ENCODE peak calls at places on chromosomes 7 and 10, in five cellular contexts. Z is neuronal stem cell, S is trophoblast cell, Q is H1, W is IMR-90. T is an unnamed sample.

GRCh38 chr7:26284995-26285632 is 6.5 kb upstream of the SNX10 start:
- DNase-seq in Z (no peak), S (peak), Q (no peak), W (no peak), T (no peak)

GRCh38 chr7:106069471-106070200 is 42.5 kb downstream of the SYPL1 start:
- DNase-seq in Z (no peak), S (no peak), Q (no peak), W (no peak), T (no peak)

GRCh38 chr7:149494738-149495368 is 2.8 kb downstream of the ZNF746 start:
- DNase-seq in Z (no peak), S (peak), Q (no peak), W (peak), T (no peak)

GRCh38 chr7:79909124-79909641 is 225.4 kb upstream of the GNAI1 start:
- DNase-seq in Z (no peak), S (no peak), Q (no peak), W (no peak), T (no peak)

GRCh38 chr7:105024734-105025133 is 10.7 kb downstream of the KMT2E start:
- DNase-seq in Z (no peak), S (no peak), Q (no peak), W (peak), T (no peak)

GRCh38 chr10:96585726-96586418 is 940 bp downstream of the TM9SF3 start:
- DNase-seq in Z (no peak), S (no peak), Q (no peak), W (peak), T (no peak)

GRCh38 chr7:82057476-82057875 is 287.6 kb upstream of the HGF start:
- DNase-seq in Z (no peak), S (no peak), Q (no peak), W (no peak), T (no peak)

GRCh38 chr10:75021851-75022250 is 89.6 kb upstream of the SAMD8 start:
- DNase-seq in Z (no peak), S (no peak), Q (no peak), W (no peak), T (no peak)

GRCh38 chr10:88913157-88913556 is 33.1 kb downstream of the STAMBPL1 start:
- DNase-seq in Z (no peak), S (no peak), Q (no peak), W (peak), T (no peak)

GRCh38 chr10:114634607-114634974 is 23.5 kb downstream of the ABLIM1 start:
- DNase-seq in Z (no peak), S (peak), Q (no peak), W (peak), T (no peak)

GRCh38 chr10:85741626-85742300 is 624.8 kb downstream of the GRID1 start:
- DNase-seq in Z (no peak), S (no peak), Q (no peak), W (no peak), T (no peak)

GRCh38 chr7:36232971-36233550 is 80.0 kb downstream of the EEPD1 start:
- DNase-seq in Z (no peak), S (peak), Q (no peak), W (peak), T (no peak)

GRCh38 chr7:36236073-36236472 is 83.0 kb downstream of the EEPD1 start:
- DNase-seq in Z (no peak), S (no peak), Q (peak), W (no peak), T (peak)

GRCh38 chr7:36231406-36231805 is 78.4 kb downstream of the EEPD1 start:
- DNase-seq in Z (no peak), S (no peak), Q (no peak), W (no peak), T (no peak)

GRCh38 chr7:36228039-36228438 is 75.0 kb downstream of the EEPD1 start:
- DNase-seq in Z (no peak), S (no peak), Q (no peak), W (no peak), T (no peak)

DNA sequence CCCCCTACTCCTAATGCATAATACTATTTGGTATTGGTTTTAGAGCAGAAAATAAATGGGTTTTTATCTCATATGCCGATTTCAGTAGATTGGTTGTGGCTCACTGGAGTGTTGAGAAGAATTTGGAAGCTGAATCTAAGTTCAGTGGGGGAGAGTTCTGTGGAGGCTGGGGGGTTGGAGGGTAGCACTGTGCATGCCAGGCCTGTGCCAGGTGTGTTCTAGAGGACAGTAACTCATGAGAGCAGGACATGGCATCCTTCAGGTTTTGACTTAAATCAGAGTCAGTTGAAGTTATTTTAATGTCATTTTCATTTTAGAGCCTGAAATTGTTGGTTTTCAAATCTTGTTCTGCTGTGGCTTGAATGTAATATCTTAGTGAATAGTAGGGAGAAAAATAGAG is 79.5 kb downstream of the EEPD1 start:
- DNase-seq in Z (no peak), S (no peak), Q (no peak), W (no peak), T (no peak)
- H3K4me2 ChIP-seq in Z (no peak), S (no peak), Q (no peak), W (peak), T (no peak)

DNA sequence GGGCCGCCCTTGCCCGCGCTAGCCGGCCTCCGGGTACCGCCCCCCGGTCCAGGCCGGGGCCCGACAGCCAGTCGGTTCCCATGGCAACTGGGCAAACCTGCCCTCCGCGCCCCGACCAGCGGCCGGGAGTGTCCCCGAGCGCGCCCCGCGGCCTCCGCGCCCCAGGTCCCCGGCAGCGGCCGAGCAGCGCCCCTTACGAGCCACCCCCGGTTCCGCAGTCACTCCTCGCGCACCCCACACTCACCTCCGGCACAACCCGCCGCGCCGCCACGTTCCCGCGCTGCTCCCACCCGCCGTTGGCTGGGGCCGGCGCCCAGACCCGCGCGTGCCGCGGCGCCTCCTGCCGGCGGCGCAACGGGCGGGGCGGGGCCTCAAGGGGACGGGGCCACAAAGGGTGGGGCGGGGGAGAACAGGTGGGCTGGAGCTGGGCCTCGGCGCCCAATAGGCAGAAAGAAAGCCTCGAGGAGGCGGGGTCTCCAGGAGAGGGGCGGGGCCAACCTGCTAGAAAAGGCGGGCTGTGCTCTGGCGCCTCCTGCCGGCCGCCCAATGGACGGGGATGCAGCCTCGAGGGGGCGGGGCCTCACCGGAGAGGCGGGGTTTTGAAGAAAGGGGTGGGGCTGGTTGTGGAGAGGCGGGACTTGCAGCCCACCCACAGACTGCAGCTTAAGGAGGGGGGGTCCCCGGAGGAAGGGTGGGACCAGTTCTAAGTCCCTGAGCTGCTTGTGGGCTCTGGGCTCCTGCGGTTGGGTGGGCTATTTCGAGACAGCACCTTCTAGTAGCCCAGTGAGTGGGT is at the start of gene RADIL:
- DNase-seq in Z (peak), S (peak), Q (peak), W (peak), T (peak)
- H2AFZ ChIP-seq in Z (peak), S (peak), Q (peak), W (peak), T (no peak)

DNA sequence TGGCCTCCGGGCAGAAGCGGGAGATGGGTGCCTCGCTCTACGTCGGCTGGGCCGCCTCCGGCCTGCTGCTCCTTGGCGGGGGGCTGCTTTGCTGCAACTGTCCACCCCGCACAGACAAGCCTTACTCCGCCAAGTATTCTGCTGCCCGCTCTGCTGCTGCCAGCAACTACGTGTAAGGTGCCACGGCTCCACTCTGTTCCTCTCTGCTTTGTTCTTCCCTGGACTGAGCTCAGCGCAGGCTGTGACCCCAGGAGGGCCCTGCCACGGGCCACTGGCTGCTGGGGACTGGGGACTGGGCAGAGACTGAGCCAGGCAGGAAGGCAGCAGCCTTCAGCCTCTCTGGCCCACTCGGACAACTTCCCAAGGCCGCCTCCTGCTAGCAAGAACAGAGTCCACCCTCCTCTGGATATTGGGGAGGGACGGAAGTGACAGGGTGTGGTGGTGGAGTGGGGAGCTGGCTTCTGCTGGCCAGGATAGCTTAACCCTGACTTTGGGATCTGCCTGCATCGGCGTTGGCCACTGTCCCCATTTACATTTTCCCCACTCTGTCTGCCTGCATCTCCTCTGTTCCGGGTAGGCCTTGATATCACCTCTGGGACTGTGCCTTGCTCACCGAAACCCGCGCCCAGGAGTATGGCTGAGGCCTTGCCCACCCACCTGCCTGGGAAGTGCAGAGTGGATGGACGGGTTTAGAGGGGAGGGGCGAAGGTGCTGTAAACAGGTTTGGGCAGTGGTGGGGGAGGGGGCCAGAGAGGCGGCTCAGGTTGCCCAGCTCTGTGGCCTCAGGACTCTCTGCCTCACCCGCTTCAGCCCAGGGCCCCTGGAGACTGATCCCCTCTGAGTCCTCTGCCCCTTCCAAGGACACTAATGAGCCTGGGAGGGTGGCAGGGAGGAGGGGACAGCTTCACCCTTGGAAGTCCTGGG is 1.1 kb downstream of the CLDN4 start:
- DNase-seq in Z (no peak), S (peak), Q (peak), W (no peak), T (peak)
- H2AK5ac ChIP-seq in Z (peak), S (peak), Q (peak), W (peak), T (no peak)

DNA sequence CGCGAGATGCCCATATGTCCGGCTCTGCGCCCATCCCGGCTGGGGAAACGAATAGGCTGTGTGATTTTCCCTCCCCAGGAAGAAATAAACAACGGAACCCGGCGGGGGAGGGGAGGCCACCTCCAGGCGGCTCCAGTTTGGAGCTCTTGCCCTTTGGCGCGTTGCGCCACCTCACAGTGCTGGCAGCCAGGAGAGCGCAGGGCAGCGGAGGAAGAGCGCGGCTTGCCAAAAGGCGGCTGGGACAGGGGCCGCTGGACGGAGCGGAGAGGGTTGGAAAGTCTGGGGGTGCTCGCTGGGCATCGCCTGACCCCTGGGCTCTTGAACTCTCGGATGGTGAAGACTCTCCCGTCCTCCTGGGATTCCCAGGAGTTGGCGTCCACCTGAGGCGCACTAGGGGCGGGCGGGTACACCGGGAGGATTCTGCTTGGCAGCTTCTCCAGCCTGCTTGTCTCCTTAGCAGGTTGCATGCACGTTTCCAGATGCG is 5.3 kb upstream of the NEUROG3 start:
- DNase-seq in Z (no peak), S (no peak), Q (peak), W (no peak), T (peak)
- H3K4me2 ChIP-seq in Z (no peak), S (no peak), Q (peak), W (no peak), T (peak)

GRCh38 chr10:79052311-79053080 is 16.3 kb upstream of the ZMIZ1 start:
- DNase-seq in Z (peak), S (no peak), Q (no peak), W (no peak), T (no peak)
- H2AFZ ChIP-seq in Z (peak), S (no peak), Q (no peak), W (no peak), T (no peak)

GRCh38 chr7:132980406-132980805 is 101.5 kb downstream of the CHCHD3 start:
- DNase-seq in Z (no peak), S (no peak), Q (no peak), W (peak), T (no peak)
- H2AK5ac ChIP-seq in Z (no peak), S (no peak), Q (no peak), W (no peak), T (no peak)